ENCODE peak calls at places on chromosomes 5 and 9, in six cellular contexts. E is left lung; M is Calu3; I is SHP77; A is stimulated activated CD4-positive, alpha-beta T cell treated with anti-CD3 and anti-CD28 coated beads, Interleukin-4, amount 100 ng/mL, for 4 hours; J is keratinocyte. Z is an unnamed sample.

GRCh38 chr5:95375591-95375990 is 15.6 kb upstream of the FAM81B start:
- DNase-seq in M (no peak), E (no peak), J (no peak), I (no peak), A (no peak), Z (no peak)

GRCh38 chr5:31355337-31355736 is 161.9 kb downstream of the CDH6 start:
- DNase-seq in J (no peak), I (no peak), E (no peak), A (no peak), M (peak; percentile 4), Z (no peak)

GRCh38 chr9:80873861-80874260 is 815.5 kb downstream of the TLE1 start:
- DNase-seq in I (no peak), J (no peak), A (no peak), M (no peak), E (no peak), Z (peak; percentile 36)

GRCh38 chr9:130467371-130467770 is 22.6 kb downstream of the ASS1 start:
- DNase-seq in M (no peak), E (no peak), I (no peak), A (no peak), J (no peak), Z (no peak)

GRCh38 chr9:134063088-134063875 is 4.5 kb downstream of the BRD3 start:
- DNase-seq in I (no peak), J (no peak), M (no peak), E (no peak), A (no peak), Z (peak; percentile 68)

GRCh38 chr5:120942551-120942950 is 478.5 kb downstream of the PRR16 start:
- DNase-seq in J (no peak), I (no peak), M (no peak), E (no peak), A (no peak), Z (no peak)

GRCh38 chr5:61332369-61332745 is 299 bp downstream of the ZSWIM6 start:
- DNase-seq in I (no peak), M (peak; percentile 36), J (no peak), A (no peak), E (peak; percentile 88), Z (peak; percentile 93)

GRCh38 chr5:38845555-38846378 is at the start of gene OSMR:
- DNase-seq in M (peak; percentile 93), A (peak; percentile 27), J (peak; percentile 71), I (no peak), E (peak; percentile 96), Z (peak; percentile 98)

GRCh38 chr5:178314066-178314660 is 81.6 kb upstream of the PHYKPL start:
- DNase-seq in I (no peak), J (no peak), M (no peak), A (no peak), E (peak; percentile 37), Z (no peak)

GRCh38 chr5:109329296-109330252 is 80.2 kb downstream of the PJA2 start:
- DNase-seq in M (no peak), A (no peak), E (no peak), J (no peak), I (no peak), Z (peak; percentile 80)

GRCh38 chr9:127561491-127562270 is 50.4 kb upstream of the STXBP1 start:
- DNase-seq in E (peak; percentile 94), M (peak; percentile 91), I (no peak), A (no peak), J (peak; percentile 99), Z (peak; percentile 99)

GRCh38 chr9:37987467-37987981 is 81.5 kb downstream of the SHB start:
- DNase-seq in A (no peak), E (no peak), J (no peak), M (no peak), I (peak; percentile 21), Z (no peak)

GRCh38 chr9:135951889-135952663 is 9.1 kb downstream of the UBAC1 start:
- DNase-seq in J (peak; percentile 40), E (no peak), I (peak; percentile 91), A (no peak), M (no peak), Z (no peak)

GRCh38 chr5:128498844-128499455 is 39.1 kb downstream of the FBN2 start:
- DNase-seq in J (no peak), I (peak; percentile 40), M (peak; percentile 50), A (no peak), E (no peak), Z (peak; percentile 88)

GRCh38 chr9:3824062-3824461 is 298.3 kb upstream of the RFX3 start:
- DNase-seq in M (no peak), I (no peak), E (no peak), A (no peak), J (no peak), Z (no peak)

GRCh38 chr5:41004931-41005330 is 66.2 kb downstream of the MROH2B start:
- DNase-seq in E (no peak), A (no peak), M (no peak), J (no peak), I (no peak), Z (no peak)

GRCh38 chr9:129446828-129447550 is 173.9 kb downstream of the C9orf50 start:
- DNase-seq in E (no peak), A (no peak), J (no peak), M (no peak), I (peak; percentile 91), Z (peak; percentile 58)

GRCh38 chr5:30850871-30851270 is 342.6 kb upstream of the CDH6 start:
- DNase-seq in A (no peak), J (no peak), M (no peak), I (no peak), E (no peak), Z (no peak)

GRCh38 chr5:159128070-159128507 is 28.4 kb upstream of the EBF1 start:
- DNase-seq in E (no peak), I (no peak), A (no peak), J (no peak), M (no peak), Z (no peak)

GRCh38 chr5:168364738-168365550 is 73.5 kb downstream of the WWC1 start:
- DNase-seq in A (no peak), E (no peak), M (peak; percentile 66), J (no peak), I (no peak), Z (no peak)

GRCh38 chr5:58491216-58491892 is at the start of gene GAPT:
- DNase-seq in I (no peak), J (no peak), M (no peak), E (no peak), A (no peak), Z (no peak)

GRCh38 chr5:39547548-39548154 is 122.9 kb upstream of the DAB2 start:
- DNase-seq in I (peak; percentile 81), J (no peak), M (peak; percentile 49), A (no peak), E (no peak), Z (peak; percentile 44)

GRCh38 chr5:93006915-93007314 is 574.1 kb downstream of the NR2F1-AS1 start:
- DNase-seq in J (no peak), I (no peak), E (no peak), A (no peak), M (no peak), Z (no peak)

GRCh38 chr5:78621269-78621871 is 27.2 kb downstream of the LHFPL2 start:
- DNase-seq in A (no peak), E (no peak), M (no peak), I (peak; percentile 59), J (no peak), Z (no peak)

GRCh38 chr9:91536211-91536691 is 112.6 kb upstream of the NFIL3 start:
- DNase-seq in A (no peak), J (no peak), E (no peak), I (no peak), M (peak; percentile 14), Z (peak; percentile 67)

GRCh38 chr9:130448035-130448624 is 3.4 kb downstream of the ASS1 start:
- DNase-seq in A (no peak), M (no peak), J (no peak), I (no peak), E (no peak), Z (no peak)

GRCh38 chr9:120873512-120873911 is 3.5 kb downstream of the PHF19 start:
- DNase-seq in J (peak; percentile 92), E (peak; percentile 80), I (peak; percentile 63), M (peak; percentile 69), A (no peak), Z (no peak)

Z was measured in osteoblast.